ENCODE peak calls at places on chromosome 7, in nine cellular contexts. One of them, this sample, is unnamed.

GRCh38 chr7:108063520-108063933 is 60.6 kb upstream of the LAMB1 start:
- DNase-seq in ureter: no peak
- DNase-seq in HT-29: no peak
- DNase-seq in NCI-H1105: no peak
- DNase-seq in Daoy: no peak
- DNase-seq in activated CD4-positive, alpha-beta T cell treated with anti-CD3 and anti-CD28 coated beads, Interleukin-2, amount 50 U/mL, for 24 hours: no peak
- DNase-seq in H54: no peak
- DNase-seq in GM18507: no peak
- DNase-seq in neural crest cell: no peak
- DNase-seq in this sample: no peak

GRCh38 chr7:100897111-100897608 is 1.5 kb upstream of the ACHE start:
- DNase-seq in ureter: peak; percentile 64
- DNase-seq in activated CD4-positive, alpha-beta T cell treated with anti-CD3 and anti-CD28 coated beads, Interleukin-2, amount 50 U/mL, for 24 hours: no peak
- DNase-seq in Daoy: peak; percentile 49
- DNase-seq in HT-29: peak; percentile 65
- DNase-seq in neural crest cell: peak; percentile 65
- DNase-seq in NCI-H1105: no peak
- DNase-seq in GM18507: no peak
- DNase-seq in H54: peak; percentile 57
- DNase-seq in this sample: no peak

GRCh38 chr7:20306499-20306946 is 24.2 kb upstream of the ITGB8 start:
- DNase-seq in Daoy: peak; percentile 82
- DNase-seq in GM18507: no peak
- DNase-seq in neural crest cell: no peak
- DNase-seq in H54: no peak
- DNase-seq in activated CD4-positive, alpha-beta T cell treated with anti-CD3 and anti-CD28 coated beads, Interleukin-2, amount 50 U/mL, for 24 hours: no peak
- DNase-seq in NCI-H1105: no peak
- DNase-seq in HT-29: peak; percentile 53
- DNase-seq in ureter: no peak
- DNase-seq in this sample: no peak

GRCh38 chr7:122886357-122887081 is at the start of gene CADPS2:
- DNase-seq in HT-29: peak; percentile 66
- DNase-seq in Daoy: peak; percentile 96
- DNase-seq in ureter: peak; percentile 92
- DNase-seq in NCI-H1105: peak; percentile 70
- DNase-seq in neural crest cell: peak; percentile 67
- DNase-seq in activated CD4-positive, alpha-beta T cell treated with anti-CD3 and anti-CD28 coated beads, Interleukin-2, amount 50 U/mL, for 24 hours: no peak
- DNase-seq in GM18507: peak; percentile 22
- DNase-seq in H54: peak; percentile 92
- DNase-seq in this sample: no peak

GRCh38 chr7:78576196-78576595 is 777.6 kb downstream of the PHTF2 start:
- DNase-seq in neural crest cell: no peak
- DNase-seq in Daoy: no peak
- DNase-seq in HT-29: peak; percentile 9
- DNase-seq in ureter: no peak
- DNase-seq in NCI-H1105: no peak
- DNase-seq in H54: no peak
- DNase-seq in GM18507: no peak
- DNase-seq in activated CD4-positive, alpha-beta T cell treated with anti-CD3 and anti-CD28 coated beads, Interleukin-2, amount 50 U/mL, for 24 hours: no peak
- DNase-seq in this sample: no peak

GRCh38 chr7:133051066-133051465 is 30.8 kb downstream of the CHCHD3 start:
- DNase-seq in Daoy: peak; percentile 32
- DNase-seq in neural crest cell: no peak
- DNase-seq in ureter: no peak
- DNase-seq in HT-29: peak; percentile 6
- DNase-seq in H54: no peak
- DNase-seq in GM18507: no peak
- DNase-seq in activated CD4-positive, alpha-beta T cell treated with anti-CD3 and anti-CD28 coated beads, Interleukin-2, amount 50 U/mL, for 24 hours: no peak
- DNase-seq in NCI-H1105: no peak
- DNase-seq in this sample: no peak

GRCh38 chr7:136870799-136871487 is 2.5 kb downstream of the CHRM2 start:
- DNase-seq in neural crest cell: peak; percentile 32
- DNase-seq in HT-29: no peak
- DNase-seq in activated CD4-positive, alpha-beta T cell treated with anti-CD3 and anti-CD28 coated beads, Interleukin-2, amount 50 U/mL, for 24 hours: no peak
- DNase-seq in H54: no peak
- DNase-seq in Daoy: no peak
- DNase-seq in NCI-H1105: no peak
- DNase-seq in GM18507: no peak
- DNase-seq in ureter: no peak
- DNase-seq in this sample: no peak

GRCh38 chr7:138044897-138045296 is 31.4 kb upstream of the AKR1D1 start:
- DNase-seq in H54: no peak
- DNase-seq in ureter: no peak
- DNase-seq in neural crest cell: no peak
- DNase-seq in Daoy: no peak
- DNase-seq in HT-29: no peak
- DNase-seq in GM18507: no peak
- DNase-seq in activated CD4-positive, alpha-beta T cell treated with anti-CD3 and anti-CD28 coated beads, Interleukin-2, amount 50 U/mL, for 24 hours: no peak
- DNase-seq in NCI-H1105: no peak
- DNase-seq in this sample: no peak

GRCh38 chr7:95006010-95006409 is 98.6 kb downstream of the PPP1R9A start:
- DNase-seq in HT-29: no peak
- DNase-seq in activated CD4-positive, alpha-beta T cell treated with anti-CD3 and anti-CD28 coated beads, Interleukin-2, amount 50 U/mL, for 24 hours: no peak
- DNase-seq in neural crest cell: no peak
- DNase-seq in ureter: no peak
- DNase-seq in Daoy: no peak
- DNase-seq in NCI-H1105: no peak
- DNase-seq in H54: no peak
- DNase-seq in GM18507: no peak
- DNase-seq in this sample: no peak

GRCh38 chr7:82745117-82745516 is 301.5 kb upstream of the CACNA2D1 start:
- DNase-seq in GM18507: no peak
- DNase-seq in HT-29: no peak
- DNase-seq in neural crest cell: no peak
- DNase-seq in H54: no peak
- DNase-seq in Daoy: peak; percentile 7
- DNase-seq in NCI-H1105: no peak
- DNase-seq in ureter: no peak
- DNase-seq in activated CD4-positive, alpha-beta T cell treated with anti-CD3 and anti-CD28 coated beads, Interleukin-2, amount 50 U/mL, for 24 hours: no peak
- DNase-seq in this sample: no peak

GRCh38 chr7:146539836-146540235 is 423.2 kb downstream of the CNTNAP2 start:
- DNase-seq in activated CD4-positive, alpha-beta T cell treated with anti-CD3 and anti-CD28 coated beads, Interleukin-2, amount 50 U/mL, for 24 hours: no peak
- DNase-seq in HT-29: no peak
- DNase-seq in NCI-H1105: no peak
- DNase-seq in H54: no peak
- DNase-seq in ureter: no peak
- DNase-seq in Daoy: no peak
- DNase-seq in neural crest cell: no peak
- DNase-seq in GM18507: no peak
- DNase-seq in this sample: no peak

GRCh38 chr7:44277391-44277790 is 48.0 kb downstream of the CAMK2B start:
- DNase-seq in H54: no peak
- DNase-seq in ureter: no peak
- DNase-seq in NCI-H1105: no peak
- DNase-seq in HT-29: no peak
- DNase-seq in Daoy: no peak
- DNase-seq in GM18507: no peak
- DNase-seq in activated CD4-positive, alpha-beta T cell treated with anti-CD3 and anti-CD28 coated beads, Interleukin-2, amount 50 U/mL, for 24 hours: no peak
- DNase-seq in neural crest cell: no peak
- DNase-seq in this sample: no peak

GRCh38 chr7:153398789-153399553 is 639.4 kb downstream of the ACTR3B start:
- DNase-seq in H54: no peak
- DNase-seq in activated CD4-positive, alpha-beta T cell treated with anti-CD3 and anti-CD28 coated beads, Interleukin-2, amount 50 U/mL, for 24 hours: no peak
- DNase-seq in ureter: no peak
- DNase-seq in GM18507: no peak
- DNase-seq in neural crest cell: no peak
- DNase-seq in NCI-H1105: no peak
- DNase-seq in HT-29: no peak
- DNase-seq in Daoy: no peak
- DNase-seq in this sample: no peak

GRCh38 chr7:16063691-16064090 is 357.6 kb downstream of the CRPPA start:
- DNase-seq in H54: no peak
- DNase-seq in GM18507: no peak
- DNase-seq in NCI-H1105: no peak
- DNase-seq in ureter: no peak
- DNase-seq in neural crest cell: no peak
- DNase-seq in HT-29: no peak
- DNase-seq in Daoy: no peak
- DNase-seq in activated CD4-positive, alpha-beta T cell treated with anti-CD3 and anti-CD28 coated beads, Interleukin-2, amount 50 U/mL, for 24 hours: no peak
- DNase-seq in this sample: no peak

GRCh38 chr7:12963435-12963834 is 276.0 kb downstream of the ARL4A start:
- DNase-seq in NCI-H1105: no peak
- DNase-seq in H54: no peak
- DNase-seq in activated CD4-positive, alpha-beta T cell treated with anti-CD3 and anti-CD28 coated beads, Interleukin-2, amount 50 U/mL, for 24 hours: no peak
- DNase-seq in GM18507: no peak
- DNase-seq in HT-29: no peak
- DNase-seq in Daoy: no peak
- DNase-seq in ureter: no peak
- DNase-seq in neural crest cell: no peak
- DNase-seq in this sample: no peak

GRCh38 chr7:107958764-107959526 is 44.0 kb downstream of the LAMB1 start:
- DNase-seq in H54: no peak
- DNase-seq in activated CD4-positive, alpha-beta T cell treated with anti-CD3 and anti-CD28 coated beads, Interleukin-2, amount 50 U/mL, for 24 hours: no peak
- DNase-seq in HT-29: no peak
- DNase-seq in NCI-H1105: no peak
- DNase-seq in GM18507: no peak
- DNase-seq in Daoy: peak; percentile 54
- DNase-seq in ureter: no peak
- DNase-seq in neural crest cell: no peak
- DNase-seq in this sample: no peak

GRCh38 chr7:117124585-117125220 is 171.4 kb downstream of the ST7 start:
- DNase-seq in NCI-H1105: peak; percentile 33
- DNase-seq in ureter: peak; percentile 68
- DNase-seq in HT-29: peak; percentile 99
- DNase-seq in GM18507: no peak
- DNase-seq in Daoy: peak; percentile 97
- DNase-seq in neural crest cell: no peak
- DNase-seq in activated CD4-positive, alpha-beta T cell treated with anti-CD3 and anti-CD28 coated beads, Interleukin-2, amount 50 U/mL, for 24 hours: peak; percentile 25
- DNase-seq in H54: no peak
- DNase-seq in this sample: peak; percentile 61

GRCh38 chr7:22842383-22842903 is 19.8 kb upstream of the TOMM7 start:
- DNase-seq in GM18507: no peak
- DNase-seq in H54: no peak
- DNase-seq in NCI-H1105: no peak
- DNase-seq in ureter: no peak
- DNase-seq in HT-29: no peak
- DNase-seq in activated CD4-positive, alpha-beta T cell treated with anti-CD3 and anti-CD28 coated beads, Interleukin-2, amount 50 U/mL, for 24 hours: no peak
- DNase-seq in neural crest cell: no peak
- DNase-seq in Daoy: no peak
- DNase-seq in this sample: no peak

GRCh38 chr7:128842674-128843641 is 12.8 kb downstream of the FLNC start:
- DNase-seq in NCI-H1105: no peak
- DNase-seq in ureter: no peak
- DNase-seq in HT-29: no peak
- DNase-seq in Daoy: no peak
- DNase-seq in neural crest cell: no peak
- DNase-seq in activated CD4-positive, alpha-beta T cell treated with anti-CD3 and anti-CD28 coated beads, Interleukin-2, amount 50 U/mL, for 24 hours: no peak
- DNase-seq in H54: no peak
- DNase-seq in GM18507: no peak
- DNase-seq in this sample: no peak

GRCh38 chr7:151816562-151817314 is 60.2 kb downstream of the PRKAG2 start:
- DNase-seq in activated CD4-positive, alpha-beta T cell treated with anti-CD3 and anti-CD28 coated beads, Interleukin-2, amount 50 U/mL, for 24 hours: no peak
- DNase-seq in NCI-H1105: no peak
- DNase-seq in Daoy: no peak
- DNase-seq in ureter: no peak
- DNase-seq in GM18507: no peak
- DNase-seq in HT-29: no peak
- DNase-seq in H54: no peak
- DNase-seq in neural crest cell: no peak
- DNase-seq in this sample: no peak

GRCh38 chr7:18753972-18754610 is 258.5 kb downstream of the HDAC9 start:
- DNase-seq in Daoy: peak; percentile 56
- DNase-seq in activated CD4-positive, alpha-beta T cell treated with anti-CD3 and anti-CD28 coated beads, Interleukin-2, amount 50 U/mL, for 24 hours: no peak
- DNase-seq in H54: no peak
- DNase-seq in NCI-H1105: no peak
- DNase-seq in ureter: no peak
- DNase-seq in neural crest cell: no peak
- DNase-seq in GM18507: no peak
- DNase-seq in HT-29: no peak
- DNase-seq in this sample: no peak

GRCh38 chr7:127809285-127809702 is 157.3 kb downstream of the SND1 start:
- DNase-seq in NCI-H1105: no peak
- DNase-seq in Daoy: peak; percentile 28
- DNase-seq in GM18507: no peak
- DNase-seq in H54: peak; percentile 49
- DNase-seq in HT-29: no peak
- DNase-seq in neural crest cell: no peak
- DNase-seq in activated CD4-positive, alpha-beta T cell treated with anti-CD3 and anti-CD28 coated beads, Interleukin-2, amount 50 U/mL, for 24 hours: no peak
- DNase-seq in ureter: no peak
- DNase-seq in this sample: no peak

GRCh38 chr7:33639552-33640197 is 265.7 kb upstream of the BMPER start:
- DNase-seq in ureter: no peak
- DNase-seq in H54: no peak
- DNase-seq in Daoy: no peak
- DNase-seq in activated CD4-positive, alpha-beta T cell treated with anti-CD3 and anti-CD28 coated beads, Interleukin-2, amount 50 U/mL, for 24 hours: no peak
- DNase-seq in GM18507: no peak
- DNase-seq in NCI-H1105: no peak
- DNase-seq in HT-29: no peak
- DNase-seq in neural crest cell: no peak
- DNase-seq in this sample: no peak

GRCh38 chr7:27873006-27873295 is 133.0 kb downstream of the TAX1BP1 start:
- DNase-seq in GM18507: no peak
- DNase-seq in NCI-H1105: no peak
- DNase-seq in ureter: no peak
- DNase-seq in H54: no peak
- DNase-seq in neural crest cell: no peak
- DNase-seq in HT-29: no peak
- DNase-seq in Daoy: no peak
- DNase-seq in activated CD4-positive, alpha-beta T cell treated with anti-CD3 and anti-CD28 coated beads, Interleukin-2, amount 50 U/mL, for 24 hours: no peak
- DNase-seq in this sample: no peak

GRCh38 chr7:150962743-150963399 is 15.2 kb downstream of the KCNH2 start:
- DNase-seq in HT-29: peak; percentile 71
- DNase-seq in ureter: no peak
- DNase-seq in GM18507: peak; percentile 77
- DNase-seq in H54: peak; percentile 91
- DNase-seq in neural crest cell: peak; percentile 62
- DNase-seq in Daoy: peak; percentile 70
- DNase-seq in activated CD4-positive, alpha-beta T cell treated with anti-CD3 and anti-CD28 coated beads, Interleukin-2, amount 50 U/mL, for 24 hours: peak; percentile 31
- DNase-seq in NCI-H1105: no peak
- DNase-seq in this sample: no peak

GRCh38 chr7:151251328-151251925 is 2.9 kb upstream of the SMARCD3 start:
- DNase-seq in Daoy: peak; percentile 82
- DNase-seq in activated CD4-positive, alpha-beta T cell treated with anti-CD3 and anti-CD28 coated beads, Interleukin-2, amount 50 U/mL, for 24 hours: no peak
- DNase-seq in H54: peak; percentile 85
- DNase-seq in ureter: no peak
- DNase-seq in HT-29: no peak
- DNase-seq in NCI-H1105: peak; percentile 53
- DNase-seq in GM18507: no peak
- DNase-seq in neural crest cell: no peak
- DNase-seq in this sample: no peak

GRCh38 chr7:84042110-84042539 is 152.5 kb downstream of the SEMA3A start:
- DNase-seq in GM18507: no peak
- DNase-seq in activated CD4-positive, alpha-beta T cell treated with anti-CD3 and anti-CD28 coated beads, Interleukin-2, amount 50 U/mL, for 24 hours: no peak
- DNase-seq in H54: no peak
- DNase-seq in Daoy: peak; percentile 93
- DNase-seq in ureter: no peak
- DNase-seq in neural crest cell: no peak
- DNase-seq in NCI-H1105: no peak
- DNase-seq in HT-29: peak; percentile 83
- DNase-seq in this sample: no peak

GRCh38 chr7:123769371-123769770 is 20.6 kb upstream of the WASL start:
- DNase-seq in Daoy: peak; percentile 94
- DNase-seq in neural crest cell: no peak
- DNase-seq in HT-29: peak; percentile 38
- DNase-seq in H54: peak; percentile 78
- DNase-seq in GM18507: no peak
- DNase-seq in NCI-H1105: no peak
- DNase-seq in ureter: no peak
- DNase-seq in activated CD4-positive, alpha-beta T cell treated with anti-CD3 and anti-CD28 coated beads, Interleukin-2, amount 50 U/mL, for 24 hours: no peak
- DNase-seq in this sample: peak; percentile 26

GRCh38 chr7:103710247-103710646 is 264.2 kb upstream of the SLC26A5 start:
- DNase-seq in ureter: no peak
- DNase-seq in activated CD4-positive, alpha-beta T cell treated with anti-CD3 and anti-CD28 coated beads, Interleukin-2, amount 50 U/mL, for 24 hours: no peak
- DNase-seq in HT-29: no peak
- DNase-seq in NCI-H1105: no peak
- DNase-seq in H54: no peak
- DNase-seq in Daoy: no peak
- DNase-seq in neural crest cell: no peak
- DNase-seq in GM18507: no peak
- DNase-seq in this sample: no peak

GRCh38 chr7:142257958-142258357 is at the start of gene PRSS58:
- DNase-seq in NCI-H1105: no peak
- DNase-seq in HT-29: no peak
- DNase-seq in activated CD4-positive, alpha-beta T cell treated with anti-CD3 and anti-CD28 coated beads, Interleukin-2, amount 50 U/mL, for 24 hours: no peak
- DNase-seq in Daoy: no peak
- DNase-seq in H54: no peak
- DNase-seq in neural crest cell: no peak
- DNase-seq in GM18507: no peak
- DNase-seq in ureter: no peak
- DNase-seq in this sample: no peak

GRCh38 chr7:19700936-19701335 is 7.9 kb downstream of the POLR1F start:
- DNase-seq in ureter: no peak
- DNase-seq in Daoy: no peak
- DNase-seq in activated CD4-positive, alpha-beta T cell treated with anti-CD3 and anti-CD28 coated beads, Interleukin-2, amount 50 U/mL, for 24 hours: no peak
- DNase-seq in neural crest cell: no peak
- DNase-seq in NCI-H1105: no peak
- DNase-seq in H54: no peak
- DNase-seq in HT-29: no peak
- DNase-seq in GM18507: no peak
- DNase-seq in this sample: no peak